ENCODE peak calls at places on chromosomes 7 and 10, in nine cellular contexts. G is IMR-90, V is kidney, N is WERI-Rb-1, C is neural progenitor cell, X is Peyer's patch, Y is lower leg skin, D is fibroblast of the aortic adventitia, K is fibroblast of lung. Z is an unnamed sample.

GRCh38 chr10:125076891-125077643 is 83.3 kb downstream of the CTBP2 start:
- DNase-seq in G (peak; percentile 75), V (no peak), N (no peak), C (no peak), X (no peak), Y (no peak), D (no peak), K (no peak), Z (peak; percentile 38)

GRCh38 chr7:22811746-22812280 is 10.8 kb downstream of the TOMM7 start:
- DNase-seq in G (peak; percentile 40), V (no peak), N (no peak), C (no peak), X (no peak), Y (no peak), D (no peak), K (no peak), Z (no peak)

GRCh38 chr7:30285067-30285530 is 702 bp downstream of the ZNRF2 start:
- DNase-seq in G (peak; percentile 8), V (no peak), N (no peak), C (peak; percentile 81), X (peak; percentile 80), Y (no peak), D (no peak), K (peak; percentile 24), Z (peak; percentile 31)

GRCh38 chr10:70445718-70446485 is 4.4 kb upstream of the NODAL start:
- DNase-seq in G (peak; percentile 91), V (peak; percentile 19), N (no peak), C (no peak), X (no peak), Y (no peak), D (peak; percentile 51), K (peak; percentile 90), Z (peak; percentile 37)

GRCh38 chr10:103676058-103676785 is 179.2 kb downstream of the SH3PXD2A start:
- DNase-seq in G (peak; percentile 34), V (no peak), N (no peak), C (no peak), X (no peak), Y (peak; percentile 87), D (peak; percentile 81), K (peak; percentile 60), Z (peak; percentile 87)

GRCh38 chr7:43462836-43463235 is 120.1 kb upstream of the STK17A start:
- DNase-seq in G (no peak), V (no peak), N (no peak), C (no peak), X (no peak), Y (no peak), D (peak; percentile 37), K (no peak), Z (no peak)

GRCh38 chr10:42691361-42692120 is 53.2 kb upstream of the ZNF33B start:
- DNase-seq in G (no peak), V (no peak), N (no peak), C (no peak), X (no peak), Y (no peak), D (no peak), K (no peak), Z (no peak)

GRCh38 chr7:116924741-116925140 is 28.6 kb upstream of the ST7 start:
- DNase-seq in G (peak; percentile 55), V (no peak), N (no peak), C (no peak), X (no peak), Y (no peak), D (no peak), K (no peak), Z (no peak)

GRCh38 chr10:99656199-99657064 is 2.9 kb upstream of the ENTPD7 start:
- DNase-seq in G (no peak), V (no peak), N (no peak), C (no peak), X (no peak), Y (no peak), D (peak; percentile 31), K (no peak), Z (no peak)

GRCh38 chr7:16421333-16422099 is at the start of gene CRPPA:
- DNase-seq in G (peak; percentile 21), V (peak; percentile 83), N (peak; percentile 54), C (peak; percentile 68), X (peak; percentile 70), Y (no peak), D (peak; percentile 42), K (peak; percentile 53), Z (peak; percentile 39)

GRCh38 chr10:8331896-8332729 is 277.6 kb downstream of the GATA3 start:
- DNase-seq in G (peak; percentile 7), V (peak; percentile 86), N (no peak), C (peak; percentile 57), X (peak; percentile 54), Y (peak; percentile 36), D (peak; percentile 28), K (peak; percentile 16), Z (peak; percentile 71)

DNA sequence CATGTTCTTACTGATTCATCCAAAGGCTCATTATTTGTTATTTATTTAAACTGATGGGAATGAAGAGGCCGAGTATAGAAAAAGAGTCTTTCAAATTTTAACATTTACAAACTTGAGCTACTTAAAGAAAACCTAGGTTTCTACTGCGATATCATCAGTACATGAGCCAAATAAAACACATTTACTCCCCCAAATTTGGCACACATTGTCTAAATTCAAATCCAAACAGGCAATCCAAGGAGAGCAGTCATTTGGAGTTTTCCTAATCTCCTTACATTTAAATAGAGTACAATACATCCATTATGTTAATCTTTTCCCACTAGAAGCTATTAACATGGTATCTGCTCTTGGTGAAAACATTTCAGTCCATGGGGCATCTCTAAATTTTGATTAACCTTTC is 2.2 kb downstream of the NMT2 start:
- DNase-seq in G (peak; percentile 31), V (no peak), N (no peak), C (peak; percentile 5), X (no peak), Y (no peak), D (peak; percentile 60), K (no peak), Z (no peak)
- H3K4me3 ChIP-seq in G (no peak overlapping the region), V (peak overlapping the region; percentile 57), N (no peak overlapping the region), C (peak overlapping the region; percentile 74), X (no peak overlapping the region), Y (no peak overlapping the region), D (peak overlapping the region; percentile 96), K (peak overlapping the region; percentile 65), Z (peak overlapping the region; percentile 74)

GRCh38 chr7:51255050-51255449 is 61.6 kb downstream of the COBL start:
- DNase-seq in G (no peak), V (no peak), N (no peak), C (no peak), X (no peak), Y (no peak), D (no peak), K (no peak), Z (no peak)

GRCh38 chr7:51251292-51251691 is 65.3 kb downstream of the COBL start:
- DNase-seq in G (no peak), V (no peak), N (no peak), C (no peak), X (peak; percentile 16), Y (no peak), D (no peak), K (no peak), Z (no peak)

GRCh38 chr7:51255536-51256243 is 60.9 kb downstream of the COBL start:
- DNase-seq in G (no peak), V (no peak), N (no peak), C (peak; percentile 34), X (peak; percentile 26), Y (no peak), D (no peak), K (no peak), Z (no peak)

GRCh38 chr7:51250517-51250916 is 66.1 kb downstream of the COBL start:
- DNase-seq in G (no peak), V (no peak), N (no peak), C (no peak), X (peak; percentile 16), Y (no peak), D (no peak), K (no peak), Z (no peak)

GRCh38 chr7:51253157-51253556 is 63.5 kb downstream of the COBL start:
- DNase-seq in G (no peak), V (no peak), N (peak; percentile 40), C (no peak), X (peak; percentile 15), Y (no peak), D (no peak), K (no peak), Z (no peak)
- TF ChIP-seq CTCF in G (no peak), V (no peak), N (peak; percentile 13), C (no peak), X (peak; percentile 41), Y (no peak), D (no peak), K (no peak), Z (no peak)

GRCh38 chr7:79141252-79141651 is 312.2 kb downstream of the MAGI2 start:
- DNase-seq in G (no peak), V (no peak), N (no peak), C (no peak), X (no peak), Y (no peak), D (no peak), K (no peak), Z (no peak)

GRCh38 chr7:79142706-79143105 is 310.8 kb downstream of the MAGI2 start:
- DNase-seq in G (no peak), V (no peak), N (no peak), C (no peak), X (no peak), Y (no peak), D (no peak), K (no peak), Z (no peak)

GRCh38 chr7:79132844-79133451 is 320.5 kb downstream of the MAGI2 start:
- DNase-seq in G (peak; percentile 52), V (no peak), N (no peak), C (no peak), X (no peak), Y (no peak), D (no peak), K (peak; percentile 7), Z (no peak)

GRCh38 chr7:79137942-79138341 is 315.5 kb downstream of the MAGI2 start:
- DNase-seq in G (peak; percentile 73), V (no peak), N (no peak), C (no peak), X (no peak), Y (no peak), D (peak; percentile 53), K (peak; percentile 75), Z (peak; percentile 42)
- H3K4me3 ChIP-seq in G (no peak overlapping the region), V (no peak overlapping the region), N (no peak overlapping the region), C (no peak overlapping the region), X (no peak overlapping the region), Y (no peak overlapping the region), D (no peak overlapping the region), K (no peak overlapping the region), Z (no peak overlapping the region)

DNA sequence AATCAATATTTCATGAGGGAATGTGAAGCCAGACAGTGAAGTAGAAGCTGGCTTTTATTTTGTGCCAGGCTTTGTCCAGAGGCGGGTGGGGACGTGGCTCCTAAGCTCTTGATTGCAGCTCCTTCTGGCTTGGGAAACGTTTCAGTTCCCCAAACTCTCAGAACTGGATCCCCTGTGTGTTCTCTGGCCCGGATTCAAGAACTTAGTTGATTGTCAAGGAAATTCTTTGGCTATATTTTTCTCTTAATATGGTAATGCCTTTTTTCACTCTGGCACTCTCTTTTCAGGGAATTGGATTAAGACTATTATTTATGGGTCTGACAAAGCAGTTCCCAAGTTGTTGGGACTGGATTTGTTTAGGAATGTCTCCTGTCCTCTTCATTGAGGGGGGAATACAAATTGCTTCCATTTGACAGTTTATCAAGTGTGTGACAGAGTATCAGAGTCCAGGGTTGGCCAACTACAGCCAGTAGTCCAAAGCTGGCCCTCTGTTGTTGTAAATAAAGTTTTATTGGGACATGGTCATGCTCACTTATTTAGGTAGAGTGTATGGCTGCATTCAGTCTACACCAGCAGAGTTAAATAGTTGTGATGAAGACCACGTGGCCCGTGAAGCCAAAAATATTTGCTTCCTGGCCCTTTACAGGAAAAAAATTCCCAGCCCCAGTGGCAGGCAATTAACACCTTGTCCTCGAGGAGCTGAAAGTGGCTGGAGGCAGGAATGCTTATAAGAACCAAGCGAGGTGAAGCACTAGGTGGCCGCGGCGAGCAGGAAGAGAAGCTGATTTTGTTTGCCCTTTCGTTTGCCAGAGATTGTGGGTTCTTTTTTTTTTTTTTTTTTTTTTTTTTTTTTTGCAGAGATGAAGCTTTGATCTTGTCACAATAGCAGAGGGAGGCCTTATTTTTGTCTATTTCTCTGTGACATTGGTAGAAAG is 34.3 kb downstream of the HTRA1 start:
- DNase-seq in G (no peak), V (peak; percentile 50), N (no peak), C (no peak), X (no peak), Y (peak; percentile 81), D (peak; percentile 93), K (peak; percentile 77), Z (peak; percentile 73)
- TF ChIP-seq CTCF in G (no peak), V (no peak), N (no peak), C (no peak), X (no peak), Y (no peak), D (no peak), K (no peak), Z (no peak)

Z was measured in fibroblast of pulmonary artery.